ENCODE peak calls at places on chromosome 3, in nine cellular contexts. D, J, C, T, K, W, M, G and V are unnamed samples.

GRCh38 chr3:176354843-176355242 is 842.4 kb downstream of the TBL1XR1 start:
- DNase-seq in T (no peak), G (no peak), W (no peak), C (no peak), K (no peak), D (no peak), J (no peak), M (no peak), V (no peak)

GRCh38 chr3:42216820-42217416 is 49.1 kb downstream of the CCK start:
- DNase-seq in T (peak; percentile 59), J (peak; percentile 15), M (no peak), K (no peak), D (no peak), G (no peak), C (peak; percentile 77), W (no peak), V (peak; percentile 24)

GRCh38 chr3:58664611-58665010 is 2.0 kb downstream of the FAM3D start:
- DNase-seq in W (no peak), K (no peak), C (no peak), D (no peak), T (no peak), J (no peak), G (peak; percentile 49), M (no peak), V (no peak)

GRCh38 chr3:33664195-33664594 is 53.9 kb downstream of the CLASP2 start:
- DNase-seq in T (peak; percentile 92), M (no peak), G (no peak), K (no peak), C (no peak), J (peak; percentile 84), D (no peak), W (no peak), V (no peak)

GRCh38 chr3:150331978-150332568 is 76.0 kb upstream of the TSC22D2 start:
- DNase-seq in J (no peak), W (no peak), T (no peak), D (no peak), K (no peak), C (no peak), G (no peak), M (no peak), V (no peak)

GRCh38 chr3:104628185-104628789 is 738.4 kb upstream of the ALCAM start:
- DNase-seq in K (peak; percentile 51), C (peak; percentile 57), D (peak; percentile 10), J (peak; percentile 79), G (no peak), M (no peak), W (no peak), T (peak; percentile 73), V (no peak)

GRCh38 chr3:126130081-126130855 is 46.3 kb upstream of the SLC41A3 start:
- DNase-seq in M (no peak), G (no peak), C (no peak), T (no peak), K (no peak), W (no peak), D (peak; percentile 80), J (no peak), V (no peak)

GRCh38 chr3:155714295-155714718 is 30.6 kb downstream of the PLCH1 start:
- DNase-seq in T (no peak), K (no peak), G (no peak), M (no peak), W (no peak), C (no peak), J (no peak), D (peak; percentile 36), V (no peak)

GRCh38 chr3:96700322-96701315 is 113.8 kb upstream of the EPHA6 start:
- DNase-seq in T (no peak), W (no peak), M (no peak), D (no peak), G (no peak), K (no peak), C (no peak), J (no peak), V (no peak)

GRCh38 chr3:126406389-126407296 is 11.9 kb downstream of the CFAP100 start:
- DNase-seq in G (no peak), T (no peak), M (no peak), W (no peak), K (no peak), J (no peak), C (no peak), D (no peak), V (no peak)

GRCh38 chr3:127748754-127749327 is 73.5 kb downstream of the MGLL start:
- DNase-seq in T (no peak), K (no peak), D (no peak), W (no peak), M (no peak), C (no peak), J (no peak), G (peak; percentile 44), V (no peak)

GRCh38 chr3:128335621-128336296 is 130.9 kb downstream of the DNAJB8 start:
- DNase-seq in C (no peak), J (no peak), D (peak; percentile 58), T (no peak), G (peak; percentile 27), K (no peak), W (no peak), M (no peak), V (no peak)

GRCh38 chr3:197798863-197799262 is 7.8 kb downstream of the LRCH3 start:
- DNase-seq in W (no peak), G (no peak), D (no peak), T (no peak), K (peak; percentile 56), J (no peak), C (no peak), M (no peak), V (no peak)

GRCh38 chr3:197801801-197802504 is 10.9 kb downstream of the LRCH3 start:
- DNase-seq in J (peak; percentile 48), M (no peak), K (no peak), D (peak; percentile 20), T (peak; percentile 51), W (no peak), G (no peak), C (peak; percentile 57), V (peak; percentile 62)

GRCh38 chr3:197800379-197800778 is 9.3 kb downstream of the LRCH3 start:
- DNase-seq in T (peak; percentile 80), J (peak; percentile 46), W (no peak), G (no peak), M (no peak), D (no peak), C (no peak), K (no peak), V (no peak)

GRCh38 chr3:197807969-197808587 is 17.0 kb downstream of the LRCH3 start:
- DNase-seq in D (no peak), C (no peak), W (no peak), M (no peak), J (peak; percentile 36), T (peak; percentile 41), G (no peak), K (no peak), V (no peak)

GRCh38 chr3:197802505-197803459 is 11.7 kb downstream of the LRCH3 start:
- DNase-seq in D (no peak), J (no peak), K (no peak), G (no peak), T (no peak), C (peak; percentile 24), M (no peak), W (no peak), V (no peak)
- TF ChIP-seq CTCF in D (no peak), J (peak; percentile 25), K (peak; percentile 34), G (no peak), T (peak; percentile 21), C (peak; percentile 67), M (no peak), W (peak; percentile 61), V (peak; percentile 32)

DNA sequence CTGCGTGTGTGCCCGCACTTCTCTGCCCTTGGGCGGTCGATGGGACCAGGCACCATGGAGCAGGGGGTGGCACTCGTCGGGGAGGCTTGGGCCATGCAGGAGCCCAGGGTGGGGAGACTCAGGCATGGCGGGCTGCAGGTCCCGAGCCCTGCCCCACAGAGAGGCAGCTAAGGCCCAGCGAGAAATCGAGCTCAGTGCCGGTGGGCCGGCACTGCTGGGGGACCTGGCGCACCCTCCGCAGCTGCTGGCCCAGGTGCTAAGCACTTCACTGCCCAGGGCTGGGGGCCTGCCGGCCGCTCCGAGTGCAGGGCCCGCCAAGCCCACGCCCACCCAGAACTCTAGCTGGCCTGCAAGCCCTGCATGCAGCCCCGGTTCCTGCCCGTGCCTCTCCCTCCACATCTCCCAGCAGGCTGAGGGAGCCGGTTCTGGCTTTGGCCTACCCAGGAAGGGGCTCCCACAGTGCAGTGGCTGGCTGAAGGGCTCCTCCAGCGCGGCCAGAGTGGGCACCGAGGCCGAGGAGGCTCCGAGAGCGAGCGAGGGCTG is 553 bp upstream of the RTP4 start:
- DNase-seq in M (peak; percentile 26), D (no peak), T (no peak), C (no peak), J (no peak), K (no peak), G (peak; percentile 58), W (no peak), V (no peak)
- TF ChIP-seq CTCF in M (no peak), D (no peak), T (no peak), C (no peak), J (no peak), K (no peak), G (no peak), W (no peak), V (no peak)

GRCh38 chr3:123013876-123014275 is 13.7 kb downstream of the SEMA5B start:
- DNase-seq in G (no peak), T (no peak), W (no peak), J (no peak), C (no peak), K (no peak), D (no peak), M (no peak), V (no peak)

GRCh38 chr3:123011484-123011883 is 16.1 kb downstream of the SEMA5B start:
- DNase-seq in W (no peak), D (no peak), J (no peak), G (no peak), C (no peak), T (no peak), K (no peak), M (no peak), V (no peak)

GRCh38 chr3:123012652-123013051 is 14.9 kb downstream of the SEMA5B start:
- DNase-seq in K (no peak), C (no peak), T (no peak), G (no peak), J (no peak), M (no peak), D (no peak), W (no peak), V (no peak)

GRCh38 chr3:123019591-123019990 is 8.0 kb downstream of the SEMA5B start:
- DNase-seq in K (no peak), J (no peak), W (no peak), D (no peak), C (no peak), T (no peak), G (no peak), M (no peak), V (no peak)

GRCh38 chr3:123015596-123015995 is 12.0 kb downstream of the SEMA5B start:
- DNase-seq in D (no peak), W (no peak), T (no peak), K (no peak), C (no peak), J (no peak), G (no peak), M (no peak), V (no peak)
- TF ChIP-seq CTCF in D (no peak), W (peak; percentile 22), T (no peak), K (no peak), C (peak; percentile 33), J (no peak), G (no peak), M (no peak), V (no peak)

GRCh38 chr3:72924055-72924454 is 36.2 kb downstream of the GXYLT2 start:
- DNase-seq in D (no peak), G (no peak), C (peak; percentile 13), T (no peak), M (no peak), K (no peak), J (no peak), W (no peak), V (peak; percentile 24)
- TF ChIP-seq CTCF in D (no peak), G (no peak), C (peak; percentile 62), T (no peak), M (no peak), K (no peak), J (peak; percentile 20), W (no peak), V (no peak)